ENCODE peak calls at places on chromosomes 5 and 9, in five cellular contexts. Q is fibroblast of the aortic adventitia, K is HCT116, B is T-helper 17 cell, E is lower leg skin. X is an unnamed sample.

GRCh38 chr5:132459983-132460834 is 30.4 kb downstream of the IRF1 start:
- DNase-seq in Q (no peak), K (no peak), B (no peak), E (no peak), X (no peak)

GRCh38 chr9:112384690-112385089 is 4.8 kb downstream of the HSDL2 start:
- DNase-seq in Q (no peak), K (no peak), B (no peak), E (no peak), X (no peak)

GRCh38 chr9:19769213-19769612 is 19.6 kb downstream of the SLC24A2 start:
- DNase-seq in Q (no peak), K (no peak), B (no peak), E (no peak), X (no peak)

GRCh38 chr5:94562327-94562971 is 56.0 kb downstream of the KIAA0825 start:
- DNase-seq in Q (no peak), K (no peak), B (no peak), E (no peak), X (no peak)

GRCh38 chr5:128674837-128675446 is 136.9 kb upstream of the FBN2 start:
- DNase-seq in Q (peak), K (peak), B (peak), E (no peak), X (no peak)

GRCh38 chr5:147446528-147446927 is 63.3 kb downstream of the DPYSL3 start:
- DNase-seq in Q (peak), K (no peak), B (no peak), E (peak), X (no peak)

GRCh38 chr5:173001229-173001841 is 17.8 kb downstream of the ATP6V0E1 start:
- DNase-seq in Q (no peak), K (no peak), B (no peak), E (no peak), X (no peak)

GRCh38 chr5:77882670-77883257 is 106.6 kb upstream of the TBCA start:
- DNase-seq in Q (peak), K (no peak), B (no peak), E (no peak), X (no peak)

GRCh38 chr5:90096415-90097081 is 313.0 kb downstream of the CETN3 start:
- DNase-seq in Q (peak), K (peak), B (no peak), E (peak), X (no peak)

GRCh38 chr5:160357861-160358411 is 12.5 kb downstream of the C1QTNF2 start:
- DNase-seq in Q (peak), K (no peak), B (no peak), E (no peak), X (no peak)

GRCh38 chr5:60677831-60678664 is 21.9 kb downstream of the DEPDC1B start:
- DNase-seq in Q (peak), K (no peak), B (no peak), E (no peak), X (no peak)

GRCh38 chr5:61704289-61704688 is 372.2 kb downstream of the ZSWIM6 start:
- DNase-seq in Q (no peak), K (no peak), B (no peak), E (no peak), X (no peak)

GRCh38 chr5:176695073-176695472 is 47.8 kb downstream of the TSPAN17 start:
- DNase-seq in Q (no peak), K (no peak), B (no peak), E (no peak), X (no peak)

GRCh38 chr9:16496908-16497307 is 373.6 kb downstream of the BNC2 start:
- DNase-seq in Q (no peak), K (no peak), B (no peak), E (no peak), X (no peak)

GRCh38 chr9:125690679-125691078 is 16.3 kb downstream of the MAPKAP1 start:
- DNase-seq in Q (no peak), K (no peak), B (no peak), E (no peak), X (no peak)

GRCh38 chr5:61466017-61466416 is 134.0 kb downstream of the ZSWIM6 start:
- DNase-seq in Q (no peak), K (no peak), B (no peak), E (no peak), X (no peak)

GRCh38 chr9:110952018-110952864 is 86.0 kb downstream of the LPAR1 start:
- DNase-seq in Q (no peak), K (no peak), B (no peak), E (no peak), X (no peak)

GRCh38 chr5:59760798-59761348 is 132.7 kb downstream of the PDE4D start:
- DNase-seq in Q (peak), K (no peak), B (no peak), E (no peak), X (no peak)

GRCh38 chr5:151056367-151057306 is 24.2 kb downstream of the TNIP1 start:
- DNase-seq in Q (no peak), K (no peak), B (no peak), E (no peak), X (no peak)

GRCh38 chr5:172403191-172403794 is 51.0 kb downstream of the SH3PXD2B start:
- DNase-seq in Q (peak), K (no peak), B (no peak), E (peak), X (no peak)

GRCh38 chr5:86837610-86838009 is 219.9 kb downstream of the COX7C start:
- DNase-seq in Q (no peak), K (no peak), B (no peak), E (no peak), X (no peak)

GRCh38 chr9:88978034-88978433 is 13.2 kb upstream of the S1PR3 start:
- DNase-seq in Q (no peak), K (no peak), B (no peak), E (no peak), X (no peak)

GRCh38 chr9:88077071-88077617 is 61.1 kb downstream of the SPATA31C2 start:
- DNase-seq in Q (no peak), K (no peak), B (no peak), E (no peak), X (no peak)

GRCh38 chr9:92626484-92626883 is 43.4 kb downstream of the IPPK start:
- DNase-seq in Q (no peak), K (no peak), B (no peak), E (no peak), X (no peak)

GRCh38 chr5:78537821-78538220 is 110.8 kb downstream of the LHFPL2 start:
- DNase-seq in Q (peak), K (no peak), B (no peak), E (no peak), X (no peak)

X was measured in activated CD4-positive, CD25-positive, alpha-beta regulatory T cell.